ENCODE peak calls at places on chromosomes 2 and 18, in five cellular contexts. One of them, this sample, is unnamed.

GRCh38 chr2:54969940-54970338 is 80.3 kb downstream of the RTN4 start:
- DNase-seq in heart right ventricle: no peak
- DNase-seq in heart left ventricle: no peak
- DNase-seq in retinal pigment epithelial cell: no peak
- DNase-seq in neural crest cell: no peak
- DNase-seq in this sample: no peak

GRCh38 chr2:8026381-8026780 is 655.5 kb upstream of the ID2 start:
- DNase-seq in heart right ventricle: no peak
- DNase-seq in heart left ventricle: no peak
- DNase-seq in retinal pigment epithelial cell: no peak
- DNase-seq in neural crest cell: no peak
- DNase-seq in this sample: no peak

GRCh38 chr2:239751719-239752355 is 273.3 kb downstream of the NDUFA10 start:
- DNase-seq in heart right ventricle: peak
- DNase-seq in heart left ventricle: peak
- DNase-seq in retinal pigment epithelial cell: no peak
- DNase-seq in neural crest cell: no peak
- DNase-seq in this sample: peak

GRCh38 chr2:74625658-74626425 is 22.3 kb downstream of the M1AP start:
- DNase-seq in heart right ventricle: no peak
- DNase-seq in heart left ventricle: no peak
- DNase-seq in retinal pigment epithelial cell: no peak
- DNase-seq in neural crest cell: no peak
- DNase-seq in this sample: no peak

GRCh38 chr2:111251711-111252110 is 131.0 kb downstream of the BCL2L11 start:
- DNase-seq in heart right ventricle: no peak
- DNase-seq in heart left ventricle: no peak
- DNase-seq in retinal pigment epithelial cell: no peak
- DNase-seq in neural crest cell: no peak
- DNase-seq in this sample: no peak

GRCh38 chr18:34493566-34494358 is 216.3 kb upstream of the DTNA start:
- DNase-seq in heart right ventricle: peak
- DNase-seq in heart left ventricle: peak
- DNase-seq in retinal pigment epithelial cell: no peak
- DNase-seq in neural crest cell: peak
- DNase-seq in this sample: peak

GRCh38 chr2:43303120-43303519 is 76.7 kb upstream of the ZFP36L2 start:
- DNase-seq in heart right ventricle: no peak
- DNase-seq in heart left ventricle: no peak
- DNase-seq in retinal pigment epithelial cell: no peak
- DNase-seq in neural crest cell: no peak
- DNase-seq in this sample: no peak

GRCh38 chr2:65514555-65515195 is 82.3 kb upstream of the SPRED2 start:
- DNase-seq in heart right ventricle: no peak
- DNase-seq in heart left ventricle: no peak
- DNase-seq in retinal pigment epithelial cell: no peak
- DNase-seq in neural crest cell: no peak
- DNase-seq in this sample: no peak

GRCh38 chr2:106106627-106107508 is 87.2 kb downstream of the UXS1 start:
- DNase-seq in heart right ventricle: no peak
- DNase-seq in heart left ventricle: no peak
- DNase-seq in retinal pigment epithelial cell: no peak
- DNase-seq in neural crest cell: no peak
- DNase-seq in this sample: no peak

GRCh38 chr2:174573621-174574081 is 24.0 kb downstream of the WIPF1 start:
- DNase-seq in heart right ventricle: no peak
- DNase-seq in heart left ventricle: no peak
- DNase-seq in retinal pigment epithelial cell: no peak
- DNase-seq in neural crest cell: no peak
- DNase-seq in this sample: peak